ENCODE peak calls at places on chromosomes 6 and 20, in five cellular contexts. F is T-helper 1 cell, P is left colon, X is heart right ventricle, S is ecto neural progenitor cell. T is an unnamed sample.
A peak's percentile ranks its signal among the peaks of the same experiment; 100 is the strongest.

GRCh38 chr6:1849686-1850580 is 240.2 kb downstream of the FOXC1 start:
- DNase-seq in F (no peak), P (no peak), X (no peak), S (no peak), T (no peak)

GRCh38 chr6:1390071-1390804 is 862 bp downstream of the FOXF2 start:
- DNase-seq in F (no peak), P (no peak), X (no peak), S (peak; percentile 64), T (no peak)

GRCh38 chr6:14192186-14192788 is 74.7 kb downstream of the CD83 start:
- DNase-seq in F (no peak), P (no peak), X (peak; percentile 17), S (no peak), T (no peak)

GRCh38 chr6:10458287-10458686 is 43.4 kb upstream of the TFAP2A start:
- DNase-seq in F (no peak), P (no peak), X (no peak), S (no peak), T (no peak)

GRCh38 chr6:33839399-33840063 is 35.7 kb upstream of the MLN start:
- DNase-seq in F (no peak), P (no peak), X (no peak), S (no peak), T (no peak)

GRCh38 chr20:49559411-49560081 is 8.4 kb downstream of the PTGIS start:
- DNase-seq in F (no peak), P (no peak), X (no peak), S (peak; percentile 9), T (no peak)

GRCh38 chr6:7468382-7469081 is 72.9 kb upstream of the DSP start:
- DNase-seq in F (no peak), P (no peak), X (peak; percentile 67), S (no peak), T (peak; percentile 38)

GRCh38 chr20:44698351-44698750 is 16.8 kb upstream of the CCN5 start:
- DNase-seq in F (no peak), P (no peak), X (no peak), S (no peak), T (no peak)

GRCh38 chr20:36362978-36363713 is 57.0 kb downstream of the DLGAP4 start:
- DNase-seq in F (no peak), P (no peak), X (no peak), S (no peak), T (no peak)